ENCODE peak calls at places on chromosomes 6 and 20, in ten cellular contexts. S is spleen, K is uterus, D is heart left ventricle, E is Peyer's patch, X is stomach, A is thyroid gland, I is transverse colon, H is A549, L is breast epithelium. F is an unnamed sample.

GRCh38 chr6:126107475-126108121 is 121.3 kb downstream of the TRMT11 start:
- DNase-seq in A (no peak), I (no peak), E (no peak), L (no peak), D (no peak), S (no peak), X (no peak), K (no peak), H (no peak), F (no peak)

GRCh38 chr20:31974975-31975481 is 7.1 kb downstream of the XKR7 start:
- DNase-seq in S (no peak), D (no peak), X (no peak), E (no peak), L (no peak), H (no peak), K (no peak), I (no peak), A (no peak), F (no peak)

GRCh38 chr20:31485450-31486339 is 10.6 kb downstream of the REM1 start:
- DNase-seq in X (no peak), I (peak), E (no peak), A (peak), D (peak), L (no peak), S (no peak), K (peak), H (no peak), F (peak)

GRCh38 chr20:63873477-63873971 is 8.5 kb downstream of the TPD52L2 start:
- DNase-seq in A (peak), D (peak), E (no peak), H (peak), X (no peak), K (peak), S (peak), L (no peak), I (peak), F (peak)

GRCh38 chr20:32445539-32446273 is 87.6 kb downstream of the ASXL1 start:
- DNase-seq in I (peak), H (no peak), D (no peak), X (peak), S (no peak), L (no peak), E (no peak), A (peak), K (no peak), F (peak)

GRCh38 chr6:157223021-157223430 is 100.3 kb downstream of the TMEM242 start:
- DNase-seq in I (no peak), S (peak), X (no peak), D (peak), K (peak), E (peak), A (no peak), L (peak), H (no peak), F (no peak)

GRCh38 chr20:63402860-63403220 is 41.7 kb upstream of the CHRNA4 start:
- DNase-seq in A (no peak), L (no peak), H (no peak), E (no peak), D (no peak), I (no peak), S (no peak), X (no peak), K (no peak), F (no peak)

GRCh38 chr20:33922224-33922623 is 71.5 kb upstream of the RALY start:
- DNase-seq in I (no peak), H (no peak), A (no peak), E (no peak), K (no peak), S (no peak), L (no peak), X (no peak), D (no peak), F (no peak)

GRCh38 chr6:159979136-159979874 is 10.4 kb downstream of the IGF2R start:
- DNase-seq in S (peak), E (no peak), L (no peak), A (peak), I (peak), X (peak), D (no peak), H (no peak), K (no peak), F (peak)

DNA sequence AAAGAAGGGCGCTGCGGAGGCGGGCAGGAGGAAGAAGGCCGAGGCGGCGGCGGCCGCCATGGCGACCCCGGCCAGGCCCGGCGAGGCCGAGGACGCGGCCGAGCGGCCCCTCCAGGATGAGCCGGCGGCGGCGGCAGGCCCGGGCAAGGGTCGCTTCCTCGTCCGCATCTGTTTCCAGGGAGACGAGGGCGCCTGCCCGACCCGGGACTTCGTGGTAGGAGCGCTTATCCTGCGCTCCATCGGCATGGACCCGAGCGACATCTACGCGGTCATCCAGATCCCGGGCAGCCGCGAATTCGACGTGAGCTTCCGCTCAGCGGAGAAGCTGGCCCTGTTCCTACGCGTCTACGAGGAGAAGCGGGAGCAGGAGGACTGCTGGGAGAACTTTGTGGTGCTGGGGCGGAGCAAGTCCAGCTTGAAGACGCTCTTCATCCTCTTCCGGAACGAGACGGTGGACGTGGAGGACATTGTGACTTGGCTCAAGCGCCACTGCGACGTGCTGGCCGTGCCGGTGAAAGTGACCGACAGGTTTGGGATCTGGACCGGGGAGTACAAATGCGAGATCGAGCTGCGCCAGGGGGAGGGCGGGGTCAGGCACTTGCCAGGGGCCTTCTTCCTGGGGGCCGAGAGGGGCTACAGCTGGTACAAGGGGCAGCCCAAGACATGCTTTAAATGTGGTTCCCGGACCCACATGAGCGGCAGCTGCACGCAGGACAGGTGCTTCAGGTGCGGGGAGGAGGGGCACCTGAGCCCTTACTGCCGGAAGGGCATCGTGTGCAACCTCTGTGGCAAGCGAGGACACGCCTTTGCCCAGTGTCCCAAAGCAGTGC is 770 bp downstream of the ZCCHC3 start:
- DNase-seq in S (peak), A (peak), D (peak), X (peak), H (peak), K (peak), E (peak), I (peak), L (peak), F (peak)
- TF ChIP-seq POLR2A in S (no peak), A (no peak), D (no peak), X (no peak), H (peak), K (no peak), E (peak), I (peak), L (no peak), F (no peak)

GRCh38 chr6:86936834-86937218 is 502 bp upstream of the HTR1E start:
- DNase-seq in H (no peak), X (no peak), I (no peak), S (no peak), A (no peak), L (no peak), D (no peak), E (no peak), K (no peak), F (no peak)
- H3K4me3 ChIP-seq in H (peak), X (peak), I (no peak), S (no peak), A (peak), L (peak), D (no peak), E (no peak), K (peak), F (no peak)

DNA sequence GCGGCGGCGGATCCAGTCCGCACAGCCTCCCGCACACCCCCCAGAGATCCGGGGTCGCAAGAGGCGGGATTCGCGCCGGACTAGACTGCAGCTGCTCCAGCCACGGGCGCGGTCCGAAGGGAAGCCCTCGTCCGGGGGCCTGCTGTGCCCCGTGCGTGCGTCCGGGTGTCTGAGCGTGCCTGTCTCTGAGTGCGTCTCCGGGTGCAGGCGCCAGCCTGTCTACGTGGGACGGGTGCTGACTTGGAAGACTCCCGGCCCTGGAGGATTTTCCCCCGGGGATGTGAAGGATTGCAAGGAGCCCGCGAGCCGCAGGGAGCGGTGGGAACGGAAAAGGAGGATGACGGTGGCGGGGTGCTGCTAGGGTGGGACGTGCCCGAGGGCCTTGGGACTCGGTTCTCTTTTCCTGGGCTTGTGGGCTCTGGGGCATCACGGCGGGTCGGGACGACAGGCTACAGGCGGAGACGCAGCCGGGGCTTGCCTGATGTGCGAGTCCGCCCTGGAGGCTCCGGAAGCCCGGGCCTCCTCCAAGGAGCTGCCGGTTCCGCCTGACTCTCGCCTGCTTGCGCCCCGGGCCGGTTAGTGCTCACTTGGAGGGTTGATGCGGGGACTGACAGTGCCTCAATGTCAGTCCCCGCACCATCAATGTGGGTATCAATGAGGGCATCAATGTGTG is 5.7 kb downstream of the MAFB start:
- DNase-seq in A (peak), X (no peak), K (no peak), I (no peak), L (no peak), H (no peak), S (peak), E (no peak), D (peak), F (peak)
- TF ChIP-seq POLR2A in A (no peak), X (no peak), K (no peak), I (no peak), L (no peak), H (no peak), S (no peak), E (no peak), D (no peak), F (no peak)

GRCh38 chr6:26420607-26421235 is 18.6 kb downstream of the BTN3A1 start:
- DNase-seq in E (no peak), I (peak), D (no peak), K (peak), S (no peak), A (peak), L (no peak), H (peak), X (no peak), F (no peak)
- H3K4me3 ChIP-seq in E (peak), I (peak), D (peak), K (peak), S (peak), A (peak), L (peak), H (peak), X (peak), F (no peak)

GRCh38 chr6:26157150-26157837 is 70.1 kb downstream of the HFE start:
- DNase-seq in D (peak), L (peak), E (no peak), S (peak), X (peak), I (peak), H (no peak), A (peak), K (peak), F (peak)
- TF ChIP-seq POLR2A in D (no peak), L (peak), E (peak), S (peak), X (no peak), I (no peak), H (peak), A (peak), K (no peak), F (peak)

GRCh38 chr6:33990061-33990541 is 155.8 kb downstream of the GRM4 start:
- DNase-seq in S (peak), D (no peak), E (no peak), I (no peak), K (peak), H (no peak), X (peak), L (peak), A (no peak), F (no peak)

GRCh38 chr6:33987531-33988021 is 158.3 kb downstream of the GRM4 start:
- DNase-seq in H (no peak), S (peak), L (peak), I (peak), A (no peak), E (no peak), D (peak), K (peak), X (peak), F (no peak)

GRCh38 chr6:33989016-33989854 is 156.7 kb downstream of the GRM4 start:
- DNase-seq in I (no peak), A (no peak), H (no peak), X (peak), E (no peak), L (peak), D (no peak), K (peak), S (peak), F (peak)

GRCh38 chr6:33985947-33986346 is 159.9 kb downstream of the GRM4 start:
- DNase-seq in E (no peak), K (no peak), X (no peak), I (no peak), L (no peak), S (peak), D (no peak), H (no peak), A (no peak), F (no peak)

DNA sequence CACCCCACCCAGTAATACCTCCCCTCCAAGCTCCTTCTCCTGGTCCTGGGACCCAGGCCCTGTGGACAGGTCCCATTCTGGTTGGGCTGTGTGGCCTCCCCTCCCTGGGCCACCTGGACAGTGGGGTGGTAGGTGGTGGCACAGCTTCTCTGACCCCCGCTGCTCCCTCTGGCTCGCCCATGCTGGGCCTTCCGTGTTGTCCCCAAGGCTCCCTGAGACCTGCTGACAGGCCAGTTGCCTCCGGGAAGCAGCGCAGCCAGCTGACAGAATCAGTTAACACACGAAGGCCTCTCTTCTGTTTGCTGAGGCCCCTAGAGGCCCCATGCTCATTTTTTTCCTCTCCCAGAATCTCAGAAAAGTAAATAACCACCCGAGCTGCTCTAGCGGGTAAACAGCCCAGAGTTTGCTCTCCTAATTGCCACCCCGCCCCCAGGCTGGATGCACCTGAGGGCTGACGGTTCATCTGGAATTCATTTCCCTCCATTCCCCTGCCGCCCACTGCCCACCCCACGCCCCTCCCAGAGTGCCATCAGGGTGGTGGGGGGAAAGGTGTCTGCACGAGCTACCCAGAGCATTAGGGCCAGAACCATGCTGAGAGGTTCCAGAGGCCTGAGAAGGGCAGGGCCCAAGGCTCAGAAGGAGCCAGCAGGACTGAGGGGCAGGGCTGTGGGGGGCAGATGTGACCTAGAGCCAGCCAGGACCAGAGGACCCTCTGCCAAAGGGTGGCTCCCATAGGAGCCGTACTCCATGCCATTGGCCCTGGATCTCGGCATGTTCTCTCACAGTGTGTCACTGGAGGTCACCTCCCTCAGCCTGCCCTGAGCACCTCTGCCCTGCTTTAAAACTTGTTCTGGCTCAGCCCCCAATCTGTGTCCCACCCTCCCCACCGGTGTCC is 157.5 kb downstream of the GRM4 start:
- DNase-seq in D (no peak), S (peak), E (no peak), A (no peak), K (peak), I (peak), H (no peak), L (peak), X (peak), F (peak)
- H3K4me3 ChIP-seq in D (no peak), S (no peak), E (no peak), A (no peak), K (no peak), I (no peak), H (no peak), L (no peak), X (no peak), F (no peak)

GRCh38 chr6:33018904-33019303 is 9.5 kb upstream of the HLA-DOA start:
- DNase-seq in H (no peak), D (no peak), X (peak), L (no peak), I (peak), S (peak), E (peak), K (peak), A (peak), F (peak)
- TF ChIP-seq POLR2A in H (no peak), D (no peak), X (no peak), L (no peak), I (no peak), S (peak), E (no peak), K (peak), A (no peak), F (no peak)

DNA sequence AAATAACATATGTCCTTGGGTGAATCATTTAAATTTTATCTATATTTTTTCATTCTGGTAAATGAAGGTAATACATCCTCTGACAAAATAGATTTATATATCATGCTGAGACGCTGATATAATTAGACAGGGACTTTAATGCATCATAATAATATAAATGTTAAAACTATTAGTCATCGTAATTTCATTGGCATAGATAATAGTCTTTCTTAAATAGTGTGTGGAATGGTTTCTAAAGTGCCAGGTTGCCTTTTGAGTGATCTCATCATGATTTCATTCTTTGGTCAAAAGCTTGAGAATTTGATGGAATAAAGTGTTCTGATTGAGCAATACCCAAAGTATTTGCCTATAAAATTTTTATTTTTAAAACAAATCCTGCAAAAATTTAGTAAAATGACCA is 43.2 kb upstream of the BMP5 start:
- DNase-seq in X (no peak), S (no peak), A (no peak), K (no peak), E (no peak), L (no peak), D (no peak), I (no peak), H (no peak), F (no peak)
- H3K4me3 ChIP-seq in X (no peak), S (no peak), A (no peak), K (no peak), E (no peak), L (no peak), D (no peak), I (no peak), H (no peak), F (no peak)

DNA sequence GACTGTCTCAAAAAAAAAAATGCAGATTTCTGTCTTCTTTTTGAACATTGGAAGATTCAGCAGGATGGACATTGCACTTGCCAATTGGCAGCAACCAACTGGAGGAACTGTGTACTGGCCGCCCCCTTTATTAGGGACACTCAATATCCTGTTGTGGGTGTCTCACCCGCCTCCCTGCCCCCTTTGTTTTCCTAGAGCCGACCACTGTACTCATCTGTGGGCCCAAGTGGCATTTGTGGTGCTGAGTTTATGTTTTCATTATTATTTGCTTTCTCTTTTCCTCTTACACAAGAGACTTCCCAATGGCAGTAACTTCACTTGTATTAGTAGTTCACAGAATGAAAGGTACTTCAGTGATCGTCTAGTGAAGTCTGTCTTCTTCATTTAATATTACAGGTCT is 125.3 kb downstream of the SASH1 start:
- DNase-seq in E (no peak), A (no peak), D (no peak), S (no peak), L (no peak), K (no peak), I (no peak), H (no peak), X (no peak), F (no peak)
- TF ChIP-seq POLR2A in E (no peak), A (no peak), D (no peak), S (no peak), L (no peak), K (no peak), I (no peak), H (no peak), X (no peak), F (no peak)

F was measured in lower leg skin.